ENCODE peak calls at places on chromosomes 11 and 22, in seven cellular contexts. H is stimulated activated CD4-positive, alpha-beta T cell treated with anti-CD3 and anti-CD28 coated beads, TNF-alpha, amount 100 ng/mL, for 4 hours; A is brain microvascular endothelial cell; Q is effector CD4-positive, alpha-beta T cell; Z is neural crest cell; O is endothelial cell of umbilical vein; T is kidney tubule cell. U is an unnamed sample.

GRCh38 chr11:45247433-45247832 is 38.7 kb downstream of the SYT13 start:
- DNase-seq in H (no peak), A (no peak), Q (no peak), Z (no peak), O (no peak), T (no peak), U (no peak)

GRCh38 chr22:26894766-26895485 is 237.5 kb downstream of the MIAT start:
- DNase-seq in H (no peak), A (peak), Q (no peak), Z (no peak), O (peak), T (peak), U (peak)

GRCh38 chr11:93528252-93528651 is 14.9 kb downstream of the SMCO4 start:
- DNase-seq in H (no peak), A (no peak), Q (no peak), Z (no peak), O (no peak), T (no peak), U (no peak)

GRCh38 chr11:106011481-106011880 is 10.6 kb downstream of the MSANTD4 start:
- DNase-seq in H (no peak), A (peak), Q (no peak), Z (no peak), O (no peak), T (no peak), U (no peak)

GRCh38 chr22:26323013-26323412 is 106.0 kb upstream of the ASPHD2 start:
- DNase-seq in H (no peak), A (no peak), Q (no peak), Z (no peak), O (no peak), T (no peak), U (no peak)

GRCh38 chr11:19377855-19378254 is 137.1 kb upstream of the E2F8 start:
- DNase-seq in H (no peak), A (no peak), Q (no peak), Z (no peak), O (no peak), T (no peak), U (no peak)

GRCh38 chr11:107857550-107858216 is 904 bp downstream of the SLC35F2 start:
- DNase-seq in H (no peak), A (peak), Q (no peak), Z (peak), O (peak), T (no peak), U (peak)

GRCh38 chr11:44235765-44236201 is 74.2 kb downstream of the ALX4 start:
- DNase-seq in H (no peak), A (no peak), Q (no peak), Z (no peak), O (no peak), T (no peak), U (no peak)

GRCh38 chr11:12914401-12914912 is 94.7 kb upstream of the RASSF10 start:
- DNase-seq in H (no peak), A (no peak), Q (no peak), Z (peak), O (no peak), T (peak), U (peak)

GRCh38 chr11:42543844-42544243 is 768.0 kb upstream of the API5 start:
- DNase-seq in H (no peak), A (no peak), Q (no peak), Z (no peak), O (no peak), T (no peak), U (no peak)

GRCh38 chr11:22703040-22703439 is 36.6 kb downstream of the GAS2 start:
- DNase-seq in H (no peak), A (peak), Q (no peak), Z (no peak), O (peak), T (peak), U (peak)

GRCh38 chr11:80929406-80929805 is 1488.6 kb upstream of the TENM4 start:
- DNase-seq in H (no peak), A (no peak), Q (no peak), Z (no peak), O (no peak), T (no peak), U (no peak)

GRCh38 chr11:118708296-118708695 is 28.8 kb upstream of the TREH start:
- DNase-seq in H (no peak), A (no peak), Q (no peak), Z (no peak), O (no peak), T (no peak), U (no peak)

GRCh38 chr11:16815047-16815767 is 76.8 kb downstream of the C11orf58 start:
- DNase-seq in H (no peak), A (no peak), Q (no peak), Z (no peak), O (no peak), T (no peak), U (no peak)

GRCh38 chr22:43225609-43226008 is 38.7 kb upstream of the TTLL12 start:
- DNase-seq in H (no peak), A (no peak), Q (no peak), Z (no peak), O (no peak), T (no peak), U (no peak)

GRCh38 chr11:121246769-121247035 is 45.9 kb upstream of the SC5D start:
- DNase-seq in H (no peak), A (no peak), Q (no peak), Z (no peak), O (no peak), T (no peak), U (no peak)

GRCh38 chr11:69220581-69221051 is 64.9 kb downstream of the SMIM38 start:
- DNase-seq in H (no peak), A (no peak), Q (no peak), Z (no peak), O (no peak), T (no peak), U (no peak)

GRCh38 chr11:47143322-47143721 is 33.4 kb downstream of the ARFGAP2 start:
- DNase-seq in H (no peak), A (peak), Q (no peak), Z (no peak), O (peak), T (peak), U (peak)

GRCh38 chr22:45192701-45193187 is 29.0 kb downstream of the NUP50 start:
- DNase-seq in H (no peak), A (no peak), Q (no peak), Z (no peak), O (no peak), T (no peak), U (no peak)

GRCh38 chr22:24471570-24471969 is 23.6 kb upstream of the UPB1 start:
- DNase-seq in H (no peak), A (peak), Q (no peak), Z (no peak), O (peak), T (no peak), U (peak)

GRCh38 chr22:35488513-35488912 is 52.1 kb upstream of the RASD2 start:
- DNase-seq in H (no peak), A (no peak), Q (no peak), Z (no peak), O (no peak), T (no peak), U (no peak)

GRCh38 chr22:49206281-49206680 is 621.4 kb downstream of the BRD1 start:
- DNase-seq in H (no peak), A (no peak), Q (no peak), Z (no peak), O (no peak), T (no peak), U (no peak)

GRCh38 chr11:44634401-44635281 is 69.2 kb downstream of the CD82 start:
- DNase-seq in H (no peak), A (peak), Q (no peak), Z (peak), O (peak), T (peak), U (peak)

GRCh38 chr11:102360681-102361080 is 13.7 kb downstream of the BIRC2 start:
- DNase-seq in H (no peak), A (no peak), Q (no peak), Z (no peak), O (no peak), T (no peak), U (no peak)

GRCh38 chr11:1127664-1128162 is 30.0 kb upstream of the MUC5AC start:
- DNase-seq in H (no peak), A (no peak), Q (no peak), Z (no peak), O (no peak), T (no peak), U (no peak)

U was measured in dermis blood vessel endothelial cell.